ENCODE peak calls at places on chromosomes 3 and 15, in five cellular contexts. J is GM12878, Y is K562, I is HepG2, D is H1. Z is an unnamed sample.

GRCh38 chr15:66498501-66499386 is 1.2 kb upstream of the SNAPC5 start:
- DNase-seq in Y (peak), D (no peak), I (peak), J (no peak), Z (no peak)

GRCh38 chr3:174858353-174858752 is 781 bp upstream of the NAALADL2 start:
- DNase-seq in J (no peak), Y (no peak), D (no peak), I (no peak), Z (no peak)

GRCh38 chr3:46857485-46858341 is 5.5 kb downstream of the MYL3 start:
- DNase-seq in Y (no peak), D (no peak), I (no peak), J (no peak), Z (peak)

GRCh38 chr3:117439812-117440211 is 730.2 kb downstream of the TUSC7 start:
- DNase-seq in D (peak), I (peak), Y (no peak), J (no peak), Z (no peak)

GRCh38 chr3:34351857-34352545 is 553.6 kb downstream of the PDCD6IP start:
- DNase-seq in J (no peak), I (no peak), D (no peak), Y (no peak), Z (no peak)

GRCh38 chr15:100030586-100031249 is 297.5 kb upstream of the LYSMD4 start:
- DNase-seq in D (no peak), Y (no peak), J (no peak), I (no peak), Z (no peak)

GRCh38 chr15:92343869-92344643 is 49.6 kb upstream of the ST8SIA2 start:
- DNase-seq in I (no peak), J (no peak), Y (no peak), D (peak), Z (peak)

GRCh38 chr3:51974963-51975856 is at the start of gene ABHD14A:
- DNase-seq in Y (peak), D (no peak), I (peak), J (no peak), Z (peak)

GRCh38 chr3:46406786-46407611 is at the start of the genes CCR5AS and CCRL2:
- DNase-seq in D (no peak), J (no peak), I (no peak), Y (peak), Z (no peak)

DNA sequence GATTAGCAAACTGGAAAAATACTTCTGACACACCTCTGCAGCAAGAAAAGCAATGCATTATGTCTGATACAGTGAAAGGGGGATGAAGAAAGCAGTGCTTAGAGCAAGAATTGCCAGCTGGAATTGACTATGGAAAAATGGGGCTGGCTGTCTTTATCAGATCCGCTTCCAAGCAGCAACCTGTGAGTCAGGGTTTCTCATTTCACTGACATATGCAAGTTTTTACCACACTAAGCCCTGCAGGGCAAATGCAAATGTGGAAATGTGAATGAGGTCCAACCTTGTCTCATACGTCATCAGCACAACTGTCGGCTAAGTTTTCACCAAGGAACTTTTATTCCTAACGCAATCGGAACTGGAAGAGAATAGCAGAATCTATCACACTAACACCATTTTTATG is 172.5 kb upstream of the GADL1 start:
- DNase-seq in I (no peak), Y (peak), J (no peak), D (no peak), Z (no peak)
- TF ChIP-seq ATF2 in I (no peak), Y (no peak), J (no peak), D (no peak), Z (no peak)

GRCh38 chr3:125443923-125444322 is 68.8 kb upstream of the ZNF148 start:
- DNase-seq in J (no peak), I (no peak), D (no peak), Y (no peak), Z (no peak)
- TF ChIP-seq ATF2 in J (no peak), I (no peak), D (no peak), Y (no peak), Z (no peak)

DNA sequence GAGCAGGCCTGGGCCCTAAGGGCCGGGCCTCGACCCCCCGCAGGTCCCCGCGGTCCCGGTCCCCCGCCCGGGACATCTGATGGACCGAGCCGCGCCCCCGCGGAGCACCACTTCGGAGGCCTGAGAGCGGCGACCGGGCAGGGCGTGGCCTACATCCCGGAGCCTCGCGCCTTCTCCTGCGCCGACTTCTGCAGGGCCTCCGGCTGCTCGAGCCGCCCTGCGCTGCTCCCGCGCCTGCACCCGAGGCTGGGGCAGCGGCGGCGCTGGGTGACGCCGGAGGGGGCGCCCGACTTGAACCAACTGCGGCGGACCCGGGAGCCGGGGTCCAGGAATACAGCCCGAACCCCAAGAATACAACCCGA is 14.9 kb upstream of the GP9 start:
- DNase-seq in J (no peak), Y (no peak), D (no peak), I (no peak), Z (peak)
- TF ChIP-seq ATF2 in J (no peak), Y (no peak), D (no peak), I (no peak), Z (no peak)

DNA sequence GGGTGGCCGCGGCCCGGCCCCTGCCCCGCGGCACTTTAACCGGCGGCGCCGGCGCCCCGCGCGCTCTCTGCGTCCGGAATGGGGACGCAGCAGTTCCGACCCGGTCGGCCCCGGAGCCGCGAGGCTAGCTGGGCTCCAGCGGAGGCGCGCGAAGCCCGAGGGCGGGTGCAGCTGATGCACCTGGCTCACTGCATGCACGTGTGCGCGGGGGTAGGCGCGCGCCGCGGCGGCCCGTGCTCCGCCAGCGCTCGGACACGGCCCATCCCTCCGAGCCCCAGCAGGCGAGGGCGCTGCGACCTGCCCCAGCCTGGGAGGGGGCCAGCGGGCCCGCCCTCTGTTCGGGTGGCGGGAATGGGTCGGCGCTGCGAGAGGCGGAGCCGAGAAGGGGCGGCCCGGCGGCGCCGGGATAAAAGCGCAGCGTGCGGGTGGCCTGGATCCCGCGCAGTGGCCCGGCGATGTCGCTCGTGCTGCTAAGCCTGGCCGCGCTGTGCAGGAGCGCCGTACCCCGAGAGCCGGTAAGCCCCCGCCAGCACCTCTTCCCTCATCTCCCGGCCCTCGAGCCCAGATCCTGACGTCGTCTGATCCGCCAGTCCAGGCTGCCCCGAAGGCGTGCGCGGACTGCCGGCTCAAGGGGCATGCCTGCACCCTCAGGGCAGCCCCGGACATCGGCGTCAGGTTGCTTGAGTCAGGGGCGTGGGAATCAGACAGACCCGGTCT is at the start of the genes CHDH and IL17RB:
- DNase-seq in I (peak), Y (peak), J (no peak), D (no peak), Z (peak)
- TF ChIP-seq ATF2 in I (peak), Y (no peak), J (no peak), D (no peak), Z (no peak)

GRCh38 chr3:67678665-67679064 is 24.3 kb upstream of the SUCLG2 start:
- DNase-seq in D (no peak), I (no peak), J (no peak), Y (no peak), Z (no peak)
- TF ChIP-seq ATF2 in D (no peak), I (no peak), J (no peak), Y (no peak), Z (no peak)

GRCh38 chr3:124772081-124772831 is 42.0 kb downstream of the UMPS start:
- DNase-seq in Y (peak), I (no peak), D (no peak), J (no peak), Z (no peak)

GRCh38 chr3:124775776-124776336 is 45.6 kb downstream of the UMPS start:
- DNase-seq in D (no peak), Y (no peak), I (no peak), J (no peak), Z (no peak)

GRCh38 chr3:124774841-124775402 is 44.7 kb downstream of the UMPS start:
- DNase-seq in I (no peak), J (no peak), D (no peak), Y (no peak), Z (no peak)

GRCh38 chr3:124774305-124774673 is 44.0 kb downstream of the UMPS start:
- DNase-seq in J (no peak), Y (no peak), D (peak), I (no peak), Z (peak)

GRCh38 chr3:124773351-124774304 is 43.4 kb downstream of the UMPS start:
- DNase-seq in I (no peak), Y (no peak), J (no peak), D (no peak), Z (no peak)
- TF ChIP-seq ATF2 in I (no peak), Y (no peak), J (no peak), D (no peak), Z (no peak)

DNA sequence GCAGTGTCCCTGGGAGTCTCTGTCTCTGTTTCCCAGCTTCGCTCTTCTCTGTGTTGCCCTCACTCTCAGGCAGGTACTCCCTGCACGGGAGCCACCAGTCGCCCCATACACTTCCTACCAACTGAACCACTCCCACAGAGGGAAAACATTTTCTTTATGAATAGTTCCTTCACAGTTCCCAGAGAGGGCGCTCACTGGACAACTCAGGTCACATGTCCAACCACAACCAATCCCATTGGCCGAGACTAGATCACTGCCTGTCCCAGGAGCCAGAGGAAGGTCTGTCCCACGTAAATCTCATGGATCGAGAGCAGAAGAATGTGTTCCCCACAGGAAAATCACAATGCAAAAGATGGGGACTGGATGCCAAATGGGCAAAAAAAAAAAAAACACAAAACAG is 26.1 kb downstream of the GRK7 start:
- DNase-seq in Y (peak), J (no peak), I (peak), D (no peak), Z (peak)
- TF ChIP-seq ATF2 in Y (no peak), J (no peak), I (no peak), D (no peak), Z (no peak)

GRCh38 chr3:3309836-3310235 is 130.3 kb upstream of the CRBN start:
- DNase-seq in Y (no peak), I (no peak), J (no peak), D (no peak), Z (no peak)
- TF ChIP-seq ATF2 in Y (no peak), I (no peak), J (no peak), D (no peak), Z (no peak)

DNA sequence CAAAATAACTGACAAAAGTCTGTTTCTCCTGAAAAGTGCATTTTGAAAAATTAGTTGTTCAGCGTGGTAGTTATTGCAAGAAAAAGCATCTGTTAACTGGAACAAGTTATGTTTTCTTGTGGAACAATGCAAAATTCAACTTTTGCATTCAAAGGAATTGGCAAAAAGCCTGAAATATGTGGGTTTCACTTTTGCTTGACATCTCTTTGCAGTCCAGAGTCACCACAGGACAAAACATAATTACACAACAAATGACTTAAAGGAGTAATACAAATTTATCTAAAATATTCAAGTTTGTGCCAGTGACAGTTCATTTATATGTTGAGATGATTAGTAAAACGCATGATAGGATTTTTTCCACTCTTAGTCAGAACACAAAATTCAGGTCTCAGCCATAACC is 96.3 kb upstream of the P2RY1 start:
- DNase-seq in I (no peak), Y (no peak), J (peak), D (no peak), Z (no peak)
- TF ChIP-seq ATF2 in I (no peak), Y (no peak), J (no peak), D (no peak), Z (no peak)

DNA sequence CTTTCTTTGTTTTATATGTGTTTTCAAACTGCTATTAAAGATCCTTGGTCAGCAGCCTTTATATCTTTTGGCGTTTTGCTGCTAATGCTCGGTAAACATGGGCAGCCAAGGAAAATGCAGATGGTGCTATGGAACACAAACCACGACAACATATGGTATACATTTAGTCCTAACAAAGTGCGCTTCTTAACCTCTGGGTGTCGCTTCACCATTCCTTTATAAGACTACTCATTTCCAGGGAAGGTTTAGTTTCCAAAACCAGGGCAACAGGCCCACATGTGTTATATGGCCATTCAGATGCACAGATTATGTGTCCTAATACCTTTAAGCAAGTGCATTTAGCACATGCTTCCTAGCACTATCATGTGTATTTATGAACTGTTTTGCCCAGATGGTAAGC is 14.7 kb downstream of the SHOX2 start:
- DNase-seq in J (no peak), I (peak), D (no peak), Y (peak), Z (no peak)
- TF ChIP-seq ATF2 in J (no peak), I (no peak), D (no peak), Y (no peak), Z (no peak)

Z was measured in WTC11.